ENCODE peak calls at places on chromosomes 4 and X, in eight cellular contexts. J is Peyer's patch, P is H1, Y is heart left ventricle, X is GM12891, V is GM12878, G is IMR-90, M is lower leg skin. F is an unnamed sample.
A peak's percentile ranks its signal among the peaks of the same experiment; 100 is the strongest.

GRCh38 chrX:10974920-10975319 is 136.2 kb upstream of the HCCS start:
- DNase-seq in J (no peak), P (no peak), Y (no peak), X (no peak), V (no peak), G (no peak), M (no peak), F (no peak)

GRCh38 chr4:174396599-174396998 is 112.9 kb downstream of the CEP44 start:
- DNase-seq in J (no peak), P (no peak), Y (no peak), X (no peak), V (no peak), G (no peak), M (no peak), F (no peak)

GRCh38 chr4:84258905-84259830 is 239.9 kb downstream of the NKX6-1 start:
- DNase-seq in J (no peak), P (no peak), Y (no peak), X (no peak), V (peak; percentile 37), G (peak; percentile 32), M (no peak), F (peak; percentile 10)

GRCh38 chr4:64272432-64272831 is 136.8 kb downstream of the TECRL start:
- DNase-seq in J (peak; percentile 21), P (no peak), Y (peak; percentile 33), X (no peak), V (no peak), G (no peak), M (no peak), F (no peak)

GRCh38 chr4:122796801-122797404 is 29.7 kb upstream of the FGF2 start:
- DNase-seq in J (no peak), P (peak; percentile 70), Y (no peak), X (no peak), V (no peak), G (peak; percentile 28), M (no peak), F (no peak)

GRCh38 chr4:76968937-76969336 is 19.4 kb downstream of the SEPTIN11 start:
- DNase-seq in J (no peak), P (no peak), Y (no peak), X (no peak), V (no peak), G (no peak), M (no peak), F (no peak)

GRCh38 chr4:24778427-24779225 is 16.7 kb upstream of the SOD3 start:
- DNase-seq in J (no peak), P (no peak), Y (no peak), X (no peak), V (no peak), G (peak; percentile 98), M (no peak), F (no peak)

GRCh38 chr4:113223001-113223400 is 173.5 kb downstream of the ANK2 start:
- DNase-seq in J (no peak), P (no peak), Y (no peak), X (no peak), V (no peak), G (peak; percentile 1), M (no peak), F (no peak)

GRCh38 chr4:97639961-97640360 is 503.3 kb downstream of the STPG2 start:
- DNase-seq in J (no peak), P (no peak), Y (no peak), X (no peak), V (no peak), G (no peak), M (no peak), F (no peak)

GRCh38 chrX:82589410-82589809 is 918.7 kb upstream of the POU3F4 start:
- DNase-seq in J (no peak), P (no peak), Y (no peak), X (no peak), V (no peak), G (no peak), M (no peak), F (no peak)

GRCh38 chr4:163492951-163493504 is 1.5 kb upstream of the TMA16 start:
- DNase-seq in J (no peak), P (no peak), Y (no peak), X (no peak), V (no peak), G (no peak), M (no peak), F (no peak)

GRCh38 chr4:124526321-124526720 is 186.2 kb downstream of the ANKRD50 start:
- DNase-seq in J (no peak), P (no peak), Y (no peak), X (no peak), V (no peak), G (peak; percentile 23), M (no peak), F (no peak)

GRCh38 chrX:2486476-2487133 is 14.2 kb downstream of the DHRSX start:
- DNase-seq in J (no peak), P (no peak), Y (no peak), X (no peak), V (no peak), G (no peak), M (no peak), F (no peak)

GRCh38 chr4:125085-125820 is 952 bp downstream of the ZNF718 start:
- DNase-seq in J (peak; percentile 61), P (no peak), Y (peak; percentile 42), X (no peak), V (no peak), G (peak; percentile 17), M (no peak), F (peak; percentile 67)

GRCh38 chr4:119659576-119659975 is 31.0 kb upstream of the PDE5A start:
- DNase-seq in J (no peak), P (no peak), Y (no peak), X (no peak), V (no peak), G (peak; percentile 94), M (no peak), F (no peak)

GRCh38 chrX:11533211-11533651 is 132.5 kb downstream of the ARHGAP6 start:
- DNase-seq in J (no peak), P (no peak), Y (no peak), X (peak; percentile 5), V (peak; percentile 61), G (peak; percentile 89), M (no peak), F (peak; percentile 76)

GRCh38 chrX:129900054-129900453 is 5.9 kb upstream of the UTP14A start:
- DNase-seq in J (no peak), P (no peak), Y (no peak), X (no peak), V (no peak), G (no peak), M (no peak), F (no peak)

DNA sequence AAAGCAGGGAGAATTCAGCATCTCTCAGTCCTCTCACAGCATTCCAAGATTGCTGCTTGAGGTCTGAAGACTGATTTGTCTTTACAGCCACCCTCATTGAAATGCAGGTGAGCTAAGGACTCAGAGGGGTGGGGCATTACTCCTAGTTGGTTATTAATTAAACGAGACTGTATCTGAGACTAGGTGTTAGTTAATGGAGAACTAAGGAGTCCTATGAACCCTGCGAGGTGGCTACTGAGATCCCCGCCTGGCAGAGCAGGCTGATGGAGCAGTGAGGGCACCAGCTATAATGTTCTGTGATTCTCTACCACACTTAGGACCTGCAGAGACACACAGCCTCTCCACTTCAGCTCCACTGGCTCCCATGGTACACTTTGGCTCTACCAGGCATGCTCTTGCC is 215.3 kb downstream of the MID1IP1 start:
- DNase-seq in J (peak; percentile 61), P (no peak), Y (no peak), X (no peak), V (no peak), G (no peak), M (no peak), F (no peak)
- TF ChIP-seq POLR2A in J (no peak), P (no peak), Y (no peak), X (no peak), V (no peak), G (no peak), M (no peak), F (no peak)

DNA sequence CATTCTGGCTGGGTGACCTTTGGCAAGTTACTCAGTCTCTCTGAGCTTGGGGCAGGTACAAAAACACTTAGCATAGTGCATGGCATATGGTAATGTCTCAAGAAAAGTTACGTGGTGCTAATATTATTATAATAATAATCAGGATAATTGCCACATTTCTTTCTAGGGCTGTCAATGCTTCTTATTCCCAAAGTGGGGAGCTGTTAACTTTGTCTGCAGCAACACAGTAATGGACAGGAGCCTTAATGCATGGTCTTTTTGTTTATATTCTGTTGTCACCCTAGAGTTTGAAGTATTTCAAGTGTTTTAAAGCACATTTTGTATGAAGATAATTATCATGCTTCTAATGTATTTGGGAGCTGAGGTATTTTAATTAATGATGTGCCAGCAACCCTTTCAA is 121.8 kb downstream of the FHIP1A start:
- DNase-seq in J (no peak), P (no peak), Y (no peak), X (no peak), V (no peak), G (no peak), M (no peak), F (no peak)
- TF ChIP-seq POLR2A in J (no peak), P (no peak), Y (no peak), X (no peak), V (no peak), G (no peak), M (no peak), F (no peak)

DNA sequence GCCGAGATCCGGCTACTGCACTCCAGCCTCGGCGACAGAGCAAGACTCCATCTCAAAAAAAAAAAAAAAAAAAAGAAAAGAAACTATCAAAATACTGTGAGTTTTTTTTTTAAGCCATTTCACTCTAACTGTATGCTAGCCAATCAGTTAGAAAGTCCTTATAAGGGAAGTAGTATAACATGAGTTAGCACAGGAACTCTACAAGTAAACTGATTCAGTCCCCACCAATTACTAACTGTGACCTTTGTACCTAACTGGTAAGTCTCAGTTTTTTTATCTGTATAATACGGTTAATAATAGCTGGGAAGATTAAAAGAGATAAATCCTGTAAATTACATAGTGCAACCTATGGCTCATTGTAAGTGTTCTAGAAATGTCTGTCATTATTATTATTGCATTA is 35.1 kb upstream of the BRS3 start:
- DNase-seq in J (no peak), P (no peak), Y (no peak), X (no peak), V (no peak), G (no peak), M (no peak), F (no peak)
- TF ChIP-seq POLR2A in J (no peak), P (no peak), Y (no peak), X (no peak), V (no peak), G (no peak), M (no peak), F (no peak)

GRCh38 chr4:86595426-86595805 is 1.3 kb downstream of the PTPN13 start:
- DNase-seq in J (no peak), P (no peak), Y (no peak), X (no peak), V (no peak), G (peak; percentile 30), M (no peak), F (no peak)

GRCh38 chr4:86592553-86593249 is 1.4 kb upstream of the PTPN13 start:
- DNase-seq in J (no peak), P (no peak), Y (no peak), X (no peak), V (no peak), G (peak; percentile 6), M (no peak), F (no peak)

GRCh38 chr4:86596802-86597201 is 2.7 kb downstream of the PTPN13 start:
- DNase-seq in J (no peak), P (no peak), Y (no peak), X (no peak), V (no peak), G (peak; percentile 70), M (no peak), F (no peak)

GRCh38 chr4:86594559-86595425 is 677 bp downstream of the PTPN13 start:
- DNase-seq in J (peak; percentile 49), P (no peak), Y (peak; percentile 29), X (no peak), V (no peak), G (peak; percentile 84), M (peak; percentile 87), F (no peak)

GRCh38 chr4:86593726-86594558 is at the start of gene PTPN13:
- DNase-seq in J (peak; percentile 85), P (peak; percentile 99), Y (peak; percentile 94), X (peak; percentile 74), V (peak; percentile 84), G (peak; percentile 98), M (peak; percentile 99), F (peak; percentile 76)
- TF ChIP-seq POLR2A in J (peak; percentile 16), P (peak; percentile 89), Y (peak; percentile 88), X (peak; percentile 79), V (peak; percentile 79), G (peak; percentile 86), M (no peak), F (no peak)

F was measured in K562.